ENCODE peak calls at places on chromosomes 12 and 14, in six cellular contexts. One of them, this sample, is unnamed.

GRCh38 chr12:130640496-130640895 is 75.6 kb downstream of the RIMBP2 start:
- DNase-seq in RWPE1: no peak
- DNase-seq in mucosa of descending colon: no peak
- DNase-seq in prostate gland: no peak
- DNase-seq in AG04450: no peak
- DNase-seq in cardiac fibroblast: no peak
- DNase-seq in this sample: no peak

GRCh38 chr14:95274283-95274682 is 45.4 kb downstream of the CLMN start:
- DNase-seq in RWPE1: no peak
- DNase-seq in mucosa of descending colon: peak; percentile 81
- DNase-seq in prostate gland: no peak
- DNase-seq in AG04450: no peak
- DNase-seq in cardiac fibroblast: no peak
- DNase-seq in this sample: no peak

GRCh38 chr14:99717682-99718013 is 33.5 kb downstream of the CYP46A1 start:
- DNase-seq in RWPE1: no peak
- DNase-seq in mucosa of descending colon: no peak
- DNase-seq in prostate gland: no peak
- DNase-seq in AG04450: no peak
- DNase-seq in cardiac fibroblast: no peak
- DNase-seq in this sample: no peak

GRCh38 chr14:99412122-99413061 is 68.3 kb downstream of the SETD3 start:
- DNase-seq in RWPE1: no peak
- DNase-seq in mucosa of descending colon: no peak
- DNase-seq in prostate gland: no peak
- DNase-seq in AG04450: no peak
- DNase-seq in cardiac fibroblast: peak; percentile 28
- DNase-seq in this sample: peak; percentile 58

GRCh38 chr12:100706029-100706428 is 88.5 kb upstream of the ANO4 start:
- DNase-seq in RWPE1: peak; percentile 69
- DNase-seq in mucosa of descending colon: no peak
- DNase-seq in prostate gland: no peak
- DNase-seq in AG04450: peak; percentile 29
- DNase-seq in cardiac fibroblast: peak; percentile 21
- DNase-seq in this sample: peak; percentile 52

GRCh38 chr12:120139958-120140357 is 23.4 kb upstream of the RAB35 start:
- DNase-seq in RWPE1: no peak
- DNase-seq in mucosa of descending colon: no peak
- DNase-seq in prostate gland: no peak
- DNase-seq in AG04450: peak; percentile 32
- DNase-seq in cardiac fibroblast: no peak
- DNase-seq in this sample: peak; percentile 29

GRCh38 chr12:121529184-121529583 is 51.6 kb downstream of the KDM2B start:
- DNase-seq in RWPE1: no peak
- DNase-seq in mucosa of descending colon: no peak
- DNase-seq in prostate gland: no peak
- DNase-seq in AG04450: no peak
- DNase-seq in cardiac fibroblast: no peak
- DNase-seq in this sample: no peak

GRCh38 chr14:50762001-50762930 is 68.7 kb downstream of the NIN start:
- DNase-seq in RWPE1: no peak
- DNase-seq in mucosa of descending colon: no peak
- DNase-seq in prostate gland: no peak
- DNase-seq in AG04450: peak; percentile 38
- DNase-seq in cardiac fibroblast: peak; percentile 7
- DNase-seq in this sample: peak; percentile 65

GRCh38 chr12:31033146-31033545 is 40.5 kb upstream of the DDX11 start:
- DNase-seq in RWPE1: no peak
- DNase-seq in mucosa of descending colon: no peak
- DNase-seq in prostate gland: no peak
- DNase-seq in AG04450: no peak
- DNase-seq in cardiac fibroblast: no peak
- DNase-seq in this sample: no peak

GRCh38 chr12:94566345-94566744 is 84.0 kb downstream of the TMCC3 start:
- DNase-seq in RWPE1: no peak
- DNase-seq in mucosa of descending colon: no peak
- DNase-seq in prostate gland: no peak
- DNase-seq in AG04450: no peak
- DNase-seq in cardiac fibroblast: no peak
- DNase-seq in this sample: no peak

GRCh38 chr12:52300796-52301691 is 9.7 kb upstream of the KRT81 start:
- DNase-seq in RWPE1: no peak
- DNase-seq in mucosa of descending colon: no peak
- DNase-seq in prostate gland: no peak
- DNase-seq in AG04450: no peak
- DNase-seq in cardiac fibroblast: no peak
- DNase-seq in this sample: peak; percentile 23

GRCh38 chr12:81329088-81329487 is 251.2 kb downstream of the ACSS3 start:
- DNase-seq in RWPE1: no peak
- DNase-seq in mucosa of descending colon: no peak
- DNase-seq in prostate gland: no peak
- DNase-seq in AG04450: no peak
- DNase-seq in cardiac fibroblast: peak; percentile 5
- DNase-seq in this sample: peak; percentile 35

GRCh38 chr12:108854055-108854452 is 3.3 kb downstream of the SSH1 start:
- DNase-seq in RWPE1: peak; percentile 39
- DNase-seq in mucosa of descending colon: no peak
- DNase-seq in prostate gland: no peak
- DNase-seq in AG04450: peak; percentile 71
- DNase-seq in cardiac fibroblast: peak; percentile 94
- DNase-seq in this sample: peak; percentile 93

GRCh38 chr12:90027889-90028570 is 319.4 kb upstream of the ATP2B1 start:
- DNase-seq in RWPE1: no peak
- DNase-seq in mucosa of descending colon: no peak
- DNase-seq in prostate gland: no peak
- DNase-seq in AG04450: no peak
- DNase-seq in cardiac fibroblast: no peak
- DNase-seq in this sample: no peak

GRCh38 chr12:90013409-90013808 is 304.8 kb upstream of the ATP2B1 start:
- DNase-seq in RWPE1: no peak
- DNase-seq in mucosa of descending colon: no peak
- DNase-seq in prostate gland: no peak
- DNase-seq in AG04450: no peak
- DNase-seq in cardiac fibroblast: no peak
- DNase-seq in this sample: peak; percentile 39

GRCh38 chr12:126219139-126219538 is 1153.9 kb downstream of the AACS start:
- DNase-seq in RWPE1: no peak
- DNase-seq in mucosa of descending colon: no peak
- DNase-seq in prostate gland: no peak
- DNase-seq in AG04450: no peak
- DNase-seq in cardiac fibroblast: no peak
- DNase-seq in this sample: no peak

DNA sequence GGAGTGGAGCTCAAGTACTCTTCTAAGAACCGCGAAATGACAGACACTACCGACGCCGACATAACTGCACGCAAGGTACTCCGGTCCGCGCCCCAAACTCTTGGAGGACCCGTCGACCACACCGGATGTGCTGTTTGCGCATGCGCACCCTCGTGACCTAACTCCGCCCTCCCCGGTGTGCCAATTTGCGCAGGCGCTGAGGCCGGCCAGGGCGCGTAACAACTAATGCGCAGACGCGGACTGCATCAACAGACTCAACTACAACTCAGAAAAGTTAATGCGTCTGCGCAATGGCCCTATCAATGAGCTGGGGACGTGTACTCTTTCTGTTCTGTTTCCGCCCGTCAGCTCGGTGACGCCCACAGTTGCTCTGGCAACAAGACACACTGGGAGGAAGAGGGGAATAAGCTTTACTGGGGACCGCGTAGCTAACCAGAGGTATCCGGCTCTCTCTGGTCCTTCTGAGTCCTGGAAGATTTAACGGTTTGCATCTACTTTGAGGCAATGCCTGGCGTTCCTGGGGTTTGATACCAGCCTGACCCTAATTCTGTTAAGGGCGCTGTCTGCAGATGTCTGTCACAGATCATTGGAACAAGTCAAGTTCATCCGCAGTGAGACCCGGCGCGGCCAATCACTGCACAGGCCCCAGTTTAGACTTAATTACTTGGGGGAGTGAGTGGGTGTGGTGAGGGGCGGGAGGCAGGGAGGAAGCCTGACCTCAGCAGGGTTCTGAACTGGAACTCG is at the start of gene DAD1:
- DNase-seq in RWPE1: peak; percentile 100
- DNase-seq in mucosa of descending colon: peak; percentile 99
- DNase-seq in prostate gland: peak; percentile 99
- DNase-seq in AG04450: peak; percentile 99
- DNase-seq in cardiac fibroblast: peak; percentile 100
- DNase-seq in this sample: peak; percentile 100
- TF ChIP-seq CTCF in RWPE1: no peak
- TF ChIP-seq CTCF in mucosa of descending colon: peak; percentile 34
- TF ChIP-seq CTCF in prostate gland: peak; percentile 15
- TF ChIP-seq CTCF in AG04450: no peak
- TF ChIP-seq CTCF in cardiac fibroblast: no peak
- TF ChIP-seq CTCF in this sample: no peak

DNA sequence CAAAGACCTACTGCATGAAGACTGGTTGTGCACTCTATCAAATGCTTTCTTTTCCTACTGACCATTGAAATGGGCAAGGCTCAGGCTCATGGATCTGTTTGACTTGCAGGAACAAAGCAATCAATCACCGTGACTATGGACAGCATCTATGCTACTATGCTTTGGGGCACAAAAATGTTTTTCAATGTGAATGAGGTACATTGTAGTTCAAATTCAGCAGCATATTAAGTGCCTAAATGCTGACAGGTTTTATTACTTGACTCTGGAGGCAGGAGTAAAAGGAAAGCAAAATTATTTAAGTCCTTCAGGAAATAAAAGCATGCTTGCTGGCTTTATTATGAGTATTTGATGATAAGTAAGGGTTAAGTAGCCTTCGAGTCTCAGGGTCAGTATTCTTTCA is 43.3 kb upstream of the GTF2A1 start:
- DNase-seq in RWPE1: no peak
- DNase-seq in mucosa of descending colon: no peak
- DNase-seq in prostate gland: no peak
- DNase-seq in AG04450: no peak
- DNase-seq in cardiac fibroblast: no peak
- DNase-seq in this sample: no peak
- TF ChIP-seq CTCF in RWPE1: no peak
- TF ChIP-seq CTCF in mucosa of descending colon: no peak
- TF ChIP-seq CTCF in prostate gland: no peak
- TF ChIP-seq CTCF in AG04450: no peak
- TF ChIP-seq CTCF in cardiac fibroblast: no peak
- TF ChIP-seq CTCF in this sample: no peak

DNA sequence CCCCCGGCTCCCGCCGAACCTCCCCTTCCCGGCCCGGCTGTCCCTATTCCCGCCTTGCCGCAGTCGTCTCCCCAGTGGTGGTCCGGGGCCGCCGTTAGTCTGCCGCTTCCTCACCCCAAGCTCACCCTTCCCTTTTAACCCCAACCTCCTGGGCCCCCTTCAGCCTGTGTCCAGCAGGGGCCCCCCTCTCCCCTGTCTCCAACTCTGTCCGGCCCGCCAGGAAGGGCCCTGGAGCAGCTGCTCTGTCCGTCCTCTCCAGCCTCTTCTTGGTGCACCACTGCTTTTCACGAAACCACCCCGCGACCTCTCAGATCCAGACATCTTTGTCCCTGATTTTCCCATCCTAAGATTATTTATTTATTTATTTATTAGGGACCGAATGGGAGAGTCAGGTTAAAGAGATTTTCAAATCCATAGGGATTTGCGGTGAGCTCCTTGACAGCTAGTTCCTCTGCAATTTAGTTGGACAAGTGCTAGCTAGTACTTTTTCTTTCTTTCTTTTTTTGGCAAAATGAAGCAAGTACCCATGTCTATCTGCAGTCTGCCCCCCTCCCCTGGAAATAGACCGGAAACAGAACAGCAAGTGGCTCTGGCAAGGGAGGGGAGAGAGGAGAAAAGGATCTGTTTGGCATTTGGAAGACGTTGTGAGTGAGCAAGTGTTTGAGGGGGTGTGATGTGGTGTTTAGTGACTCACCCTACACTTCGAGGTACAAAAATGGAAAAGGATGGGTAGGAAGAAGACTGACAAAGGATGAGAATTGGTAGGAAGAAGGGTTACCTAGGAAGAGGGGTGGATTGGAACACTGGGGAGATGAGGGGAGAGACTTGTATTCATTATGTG is 632 bp downstream of the UBR7 start:
- DNase-seq in RWPE1: peak; percentile 58
- DNase-seq in mucosa of descending colon: no peak
- DNase-seq in prostate gland: no peak
- DNase-seq in AG04450: no peak
- DNase-seq in cardiac fibroblast: peak; percentile 70
- DNase-seq in this sample: peak; percentile 65
- TF ChIP-seq CTCF in RWPE1: peak; percentile 44
- TF ChIP-seq CTCF in mucosa of descending colon: no peak
- TF ChIP-seq CTCF in prostate gland: peak; percentile 29
- TF ChIP-seq CTCF in AG04450: peak; percentile 54
- TF ChIP-seq CTCF in cardiac fibroblast: peak; percentile 45
- TF ChIP-seq CTCF in this sample: peak; percentile 60

DNA sequence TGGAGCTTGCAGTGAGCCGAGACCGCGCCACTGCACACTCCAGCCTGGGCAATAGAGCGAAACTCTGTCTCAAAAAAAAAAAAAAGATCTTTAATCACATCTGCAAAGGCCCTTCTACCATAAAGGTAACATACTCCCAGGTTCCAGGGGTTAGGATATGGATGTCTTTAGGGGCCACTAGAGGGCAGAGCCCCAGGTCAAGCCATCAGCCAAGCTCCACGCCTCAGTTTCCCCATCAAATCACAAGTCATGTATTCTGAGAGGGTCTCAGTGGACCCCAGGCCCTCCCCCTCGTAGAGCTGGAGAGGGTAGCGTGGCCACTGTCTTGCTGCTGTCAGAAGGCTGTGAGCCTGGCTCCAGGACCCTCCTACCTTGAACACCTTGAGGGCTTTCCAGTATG is 18.8 kb downstream of the SLC8B1 start:
- DNase-seq in RWPE1: no peak
- DNase-seq in mucosa of descending colon: no peak
- DNase-seq in prostate gland: no peak
- DNase-seq in AG04450: no peak
- DNase-seq in cardiac fibroblast: no peak
- DNase-seq in this sample: no peak
- TF ChIP-seq CTCF in RWPE1: peak; percentile 8
- TF ChIP-seq CTCF in mucosa of descending colon: no peak
- TF ChIP-seq CTCF in prostate gland: no peak
- TF ChIP-seq CTCF in AG04450: peak; percentile 13
- TF ChIP-seq CTCF in cardiac fibroblast: peak; percentile 6
- TF ChIP-seq CTCF in this sample: peak; percentile 7

DNA sequence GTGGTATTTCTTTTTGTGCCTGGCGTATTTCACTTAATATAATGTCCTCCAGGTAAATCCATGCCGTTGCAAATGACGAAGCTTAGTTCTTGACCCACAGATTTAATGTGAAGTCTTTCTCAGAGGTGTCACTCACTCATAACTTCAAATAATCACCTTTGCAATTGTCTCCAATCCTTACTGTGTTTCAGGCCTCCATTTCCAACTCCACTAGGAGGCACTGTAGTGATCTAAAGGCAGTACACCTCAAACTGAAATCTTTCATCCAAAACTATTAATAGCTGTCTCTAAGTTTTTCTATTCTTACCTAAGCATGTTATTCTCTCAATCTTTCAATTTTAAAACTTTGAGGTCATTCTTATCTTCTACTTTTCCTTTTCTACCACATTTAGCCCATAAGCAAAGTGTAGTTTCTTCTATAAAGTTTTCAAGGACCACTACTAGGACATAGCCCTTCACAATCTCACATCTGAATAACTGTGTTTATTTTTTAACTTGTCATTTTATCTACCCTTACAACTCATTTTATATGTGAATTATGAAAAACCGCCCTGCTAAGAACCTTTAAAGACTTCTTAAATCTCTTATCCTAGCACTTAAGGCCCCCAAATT is 25.5 kb upstream of the FBXO34 start:
- DNase-seq in RWPE1: no peak
- DNase-seq in mucosa of descending colon: no peak
- DNase-seq in prostate gland: peak; percentile 9
- DNase-seq in AG04450: no peak
- DNase-seq in cardiac fibroblast: peak; percentile 54
- DNase-seq in this sample: peak; percentile 70
- TF ChIP-seq CTCF in RWPE1: peak; percentile 6
- TF ChIP-seq CTCF in mucosa of descending colon: peak; percentile 38
- TF ChIP-seq CTCF in prostate gland: peak; percentile 49
- TF ChIP-seq CTCF in AG04450: peak; percentile 78
- TF ChIP-seq CTCF in cardiac fibroblast: peak; percentile 79
- TF ChIP-seq CTCF in this sample: peak; percentile 83

This sample was measured in choroid plexus epithelial cell.